ENCODE peak calls at places on chromosome 12, in four cellular contexts. P, D, U and F are unnamed samples.

GRCh38 chr12:31274520-31275300 is 51.2 kb downstream of the SINHCAF start:
- DNase-seq in P (no peak), D (no peak), U (no peak), F (no peak)

GRCh38 chr12:64696065-64696741 is 63.0 kb downstream of the GNS start:
- DNase-seq in D (no peak), P (no peak), U (no peak), F (no peak)

GRCh38 chr12:43969882-43970281 is 134.0 kb downstream of the TMEM117 start:
- DNase-seq in U (no peak), D (no peak), P (peak; percentile 54), F (no peak)

GRCh38 chr12:127810026-127810425 is 456.9 kb upstream of the TMEM132C start:
- DNase-seq in U (no peak), P (no peak), D (no peak), F (no peak)

GRCh38 chr12:50603817-50604639 is 99.2 kb downstream of the DIP2B start:
- DNase-seq in D (no peak), U (no peak), P (no peak), F (peak; percentile 77)

GRCh38 chr12:131929530-131930456 is 717 bp downstream of the PUS1 start:
- DNase-seq in U (no peak), D (no peak), P (peak; percentile 60), F (peak; percentile 91)

GRCh38 chr12:1590083-1590979 is 4.0 kb downstream of the FBXL14 start:
- DNase-seq in U (no peak), P (no peak), D (no peak), F (peak; percentile 88)

GRCh38 chr12:59036973-59037807 is 116.9 kb upstream of the LRIG3 start:
- DNase-seq in D (no peak), U (no peak), P (no peak), F (no peak)

GRCh38 chr12:54394281-54394719 is 9.8 kb upstream of the ZNF385A start:
- DNase-seq in U (no peak), P (peak; percentile 77), D (peak; percentile 67), F (peak; percentile 88)

GRCh38 chr12:64221656-64222010 is 463 bp downstream of the KICS2 start:
- DNase-seq in P (peak; percentile 93), U (peak; percentile 81), D (peak; percentile 78), F (peak; percentile 90)

GRCh38 chr12:109793826-109794501 is 39.2 kb downstream of the TRPV4 start:
- DNase-seq in D (no peak), U (no peak), P (no peak), F (no peak)

GRCh38 chr12:122517877-122518276 is 8.9 kb downstream of the RSRC2 start:
- DNase-seq in U (no peak), P (no peak), D (no peak), F (no peak)

GRCh38 chr12:125092872-125093680 is 27.8 kb downstream of the AACS start:
- DNase-seq in U (no peak), D (no peak), P (peak; percentile 50), F (peak; percentile 95)

GRCh38 chr12:85883763-85884162 is 9.7 kb downstream of the NTS start:
- DNase-seq in U (no peak), D (no peak), P (no peak), F (no peak)

GRCh38 chr12:79298511-79298910 is 392.3 kb downstream of the PAWR start:
- DNase-seq in D (no peak), U (no peak), P (no peak), F (no peak)
- H3K4me1 ChIP-seq in D (no peaks in the 10 kb centered on the region), U (no peaks in the 10 kb centered on the region), P (no peaks in the 10 kb centered on the region), F (no peaks in the 10 kb centered on the region)

DNA sequence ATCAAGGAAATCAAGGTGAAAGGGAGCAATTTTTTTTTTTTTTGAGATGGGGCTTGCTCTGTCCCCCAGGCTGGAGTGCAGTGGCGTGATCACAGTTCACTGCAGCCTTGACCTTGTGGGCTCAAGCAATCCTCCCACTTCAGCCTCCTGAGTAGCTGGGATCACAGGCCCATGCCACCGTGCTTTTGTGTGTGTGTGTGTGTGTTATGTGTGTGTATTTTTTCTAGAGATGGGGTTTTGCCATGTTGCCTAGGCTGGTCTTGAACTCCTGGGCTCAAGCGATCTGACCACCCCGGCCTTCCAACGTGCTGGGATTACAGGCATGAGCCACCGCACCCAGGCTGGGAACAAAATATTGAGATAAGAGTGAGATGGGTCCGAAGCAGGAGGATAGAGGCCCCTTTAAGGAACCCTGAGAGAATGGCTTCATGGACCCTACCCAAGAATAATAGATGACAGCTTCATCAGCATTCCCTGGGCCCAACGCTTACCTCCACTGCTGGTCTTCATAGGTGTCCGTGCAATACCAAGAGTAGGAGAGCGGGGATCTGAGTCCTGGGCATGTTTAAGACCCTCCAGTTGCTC is 1.0 kb downstream of the CDCA3 start:
- DNase-seq in P (no peak), U (no peak), D (no peak), F (peak; percentile 50)
- H3K4me3 ChIP-seq in P (no peak overlapping the region), U (peak overlapping the region; percentile 79), D (no peak overlapping the region), F (peak overlapping the region; percentile 84)

DNA sequence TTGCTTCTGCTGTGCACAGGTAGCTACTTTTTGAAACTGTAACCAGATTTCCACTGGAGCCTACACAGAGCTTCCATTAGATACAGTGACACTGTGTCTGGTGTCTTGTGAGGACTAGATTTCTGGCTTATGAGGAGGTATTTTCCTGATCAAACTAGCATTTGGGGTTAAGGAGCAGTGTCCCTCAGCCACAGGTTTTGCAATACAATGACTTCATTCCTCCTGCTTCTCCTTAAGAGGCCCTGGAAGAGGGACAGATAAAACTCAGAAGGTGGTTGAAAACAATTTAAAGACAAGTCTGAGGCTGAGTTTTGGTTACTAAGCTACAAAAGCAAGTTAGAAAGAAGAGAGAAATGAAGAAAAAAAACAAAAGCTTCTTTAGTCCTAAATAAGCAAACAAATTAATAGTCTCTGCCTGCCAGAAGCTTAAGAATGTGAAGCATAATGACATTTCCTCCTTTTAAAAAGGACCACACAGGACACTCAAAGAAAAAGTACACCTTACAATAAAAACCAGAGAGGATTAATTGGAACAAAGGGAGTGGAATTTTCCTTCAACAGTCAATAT is 53.0 kb downstream of the PKP2 start:
- DNase-seq in P (no peak), D (peak; percentile 23), U (no peak), F (peak; percentile 31)
- H3K4me1 ChIP-seq in P (no peaks in the 10 kb centered on the region), D (no peaks in the 10 kb centered on the region), U (no peaks in the 10 kb centered on the region), F (no peaks in the 10 kb centered on the region)

DNA sequence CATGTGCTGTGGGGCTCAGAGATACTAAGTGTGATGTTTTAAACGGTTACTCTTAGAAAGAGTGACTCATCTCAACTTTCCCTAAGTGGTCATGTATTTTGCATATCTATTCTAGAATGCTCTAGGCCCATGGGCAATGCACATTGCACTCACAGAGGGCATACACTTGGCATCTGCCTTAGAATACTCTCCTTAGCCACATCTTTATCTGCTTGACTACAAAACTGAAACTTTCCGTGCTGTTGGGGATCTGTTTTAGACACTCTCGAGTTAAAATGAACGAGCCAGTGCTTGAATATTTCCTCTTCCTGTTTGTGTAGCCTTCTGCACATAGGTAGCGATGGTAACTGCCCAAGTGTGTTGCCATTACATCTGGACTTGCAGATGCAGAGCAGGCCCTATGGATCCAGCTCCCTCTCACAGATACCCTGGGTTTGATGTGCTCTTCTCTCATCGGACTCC is 180.5 kb downstream of the CAND1 start:
- DNase-seq in P (no peak), D (no peak), U (no peak), F (no peak)
- H3K4me3 ChIP-seq in P (no peak overlapping the region), D (no peak overlapping the region), U (no peak overlapping the region), F (no peak overlapping the region)

GRCh38 chr12:46676396-46676795 is 149.4 kb downstream of the SLC38A4 start:
- DNase-seq in D (no peak), U (no peak), P (no peak), F (no peak)
- H3K4me1 ChIP-seq in D (no peaks in the 10 kb centered on the region), U (no peaks in the 10 kb centered on the region), P (no peaks in the 10 kb centered on the region), F (peaks cover 16% of the 10 kb centered on the region)

GRCh38 chr12:3700861-3701260 is 52.0 kb downstream of the CRACR2A start:
- DNase-seq in P (no peak), D (no peak), U (no peak), F (no peak)
- H3K4me3 ChIP-seq in P (no peak overlapping the region), D (no peak overlapping the region), U (no peak overlapping the region), F (no peak overlapping the region)

DNA sequence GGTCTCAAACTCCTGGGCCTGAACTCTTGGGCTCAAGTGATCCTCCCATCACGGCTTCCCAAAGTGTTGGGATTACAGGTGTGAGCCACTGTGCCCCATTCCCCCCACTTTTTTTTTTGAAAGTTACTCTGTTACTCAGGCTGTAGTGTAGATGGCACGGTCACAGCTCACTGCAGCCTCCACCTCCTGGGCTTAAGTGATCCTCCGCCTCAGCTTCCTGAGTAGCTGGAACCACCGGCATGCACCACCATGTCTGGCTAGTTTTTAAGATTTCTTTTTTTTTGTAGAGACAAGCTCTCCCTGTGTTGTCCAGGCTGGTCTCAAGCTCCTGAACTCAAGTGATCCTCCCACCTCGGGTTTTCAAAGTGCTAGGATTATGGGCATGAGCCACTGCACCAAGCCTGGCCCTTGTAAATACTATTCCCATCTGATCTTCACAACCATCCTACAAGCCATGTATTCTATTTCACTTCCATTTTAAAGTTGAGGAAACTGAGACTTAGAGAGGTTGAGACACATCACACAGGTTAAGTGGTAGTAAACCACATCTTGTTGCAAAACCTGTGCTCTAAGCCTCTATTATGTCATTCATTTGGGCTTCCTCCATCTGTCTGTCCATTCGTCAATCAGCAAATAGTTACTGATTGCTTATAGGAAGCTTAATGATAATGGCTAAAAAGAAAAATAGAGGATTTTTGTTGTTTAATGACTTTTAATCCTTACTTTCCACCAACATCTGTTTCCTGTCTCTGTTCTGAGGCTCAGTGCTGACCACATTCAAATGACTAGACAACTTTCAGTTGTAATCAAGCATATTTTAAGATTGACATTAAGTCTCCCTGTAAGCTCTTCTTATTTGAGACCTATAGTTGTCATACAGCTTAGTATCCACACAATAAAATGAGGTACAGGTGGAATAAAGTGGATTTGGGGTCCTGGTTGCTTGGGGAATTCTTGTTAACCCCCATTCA is 9.2 kb downstream of the ASCL4 start:
- DNase-seq in U (no peak), D (no peak), P (no peak), F (no peak)
- H3K4me1 ChIP-seq in U (no peaks in the 10 kb centered on the region), D (no peaks in the 10 kb centered on the region), P (peaks cover 5% of the 10 kb centered on the region), F (no peaks in the 10 kb centered on the region)

DNA sequence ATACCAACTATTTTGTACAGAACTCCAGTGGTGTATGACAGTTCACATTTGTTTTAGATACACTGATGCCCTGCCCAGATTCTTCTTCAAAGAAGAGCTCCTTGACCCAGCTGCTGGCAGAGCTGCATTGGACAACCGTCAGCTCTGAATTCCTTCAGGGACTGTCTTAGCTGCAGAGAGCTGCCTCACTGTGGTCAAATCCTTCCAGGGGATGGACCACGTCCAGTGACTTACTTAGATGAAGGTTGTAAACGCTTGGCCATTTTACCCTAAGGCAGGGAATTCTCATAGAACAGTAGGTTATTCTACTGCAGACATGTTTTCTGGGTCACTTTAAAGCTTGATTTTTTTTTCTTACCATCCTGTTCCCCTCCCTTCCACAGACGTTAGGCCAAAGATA is 905.0 kb upstream of the ATXN7L3B start:
- DNase-seq in U (no peak), D (no peak), P (no peak), F (no peak)
- H3K4me3 ChIP-seq in U (no peak overlapping the region), D (no peak overlapping the region), P (no peak overlapping the region), F (no peak overlapping the region)